ENCODE peak calls at places on chromosomes 1 and 21, in four cellular contexts. T is neural progenitor cell, S is gastrocnemius medialis, D is GM12865. V is an unnamed sample.

GRCh38 chr1:8018492-8019228 is 7.4 kb downstream of the ERRFI1 start:
- DNase-seq in S (no peak), T (peak), D (no peak), V (no peak)

GRCh38 chr1:67610450-67610849 is 74.6 kb upstream of the GADD45A start:
- DNase-seq in T (no peak), S (no peak), D (peak), V (no peak)

GRCh38 chr1:19963636-19964035 is 15.8 kb downstream of the PLA2G2A start:
- DNase-seq in T (no peak), S (no peak), D (no peak), V (no peak)

GRCh38 chr1:197269053-197269452 is 1.0 kb downstream of the CRB1 start:
- DNase-seq in T (peak), D (no peak), S (no peak), V (no peak)

GRCh38 chr1:2985121-2985561 is 36.1 kb upstream of the ACTRT2 start:
- DNase-seq in T (no peak), D (no peak), S (no peak), V (no peak)

GRCh38 chr1:235919797-235920475 is 53.2 kb upstream of the LYST start:
- DNase-seq in T (peak), D (no peak), S (no peak), V (no peak)

GRCh38 chr1:220462756-220463155 is 65.2 kb upstream of the MARK1 start:
- DNase-seq in T (peak), S (no peak), D (no peak), V (no peak)

GRCh38 chr1:88650676-88651418 is 33.2 kb upstream of the PKN2 start:
- DNase-seq in T (peak), S (no peak), D (no peak), V (no peak)

GRCh38 chr21:37531402-37532042 is 164.9 kb downstream of the DYRK1A start:
- DNase-seq in D (no peak), S (no peak), T (peak), V (no peak)

GRCh38 chr1:235225299-235225698 is 64.2 kb upstream of the RBM34 start:
- DNase-seq in T (no peak), S (no peak), D (no peak), V (no peak)

GRCh38 chr1:26066857-26067256 is 573 bp downstream of the TRIM63 start:
- DNase-seq in T (no peak), D (no peak), S (peak), V (no peak)

GRCh38 chr1:166080277-166080964 is 86.4 kb downstream of the FAM78B start:
- DNase-seq in T (no peak), D (peak), S (no peak), V (no peak)

GRCh38 chr1:229142496-229142895 is 128.4 kb upstream of the RAB4A start:
- DNase-seq in T (no peak), D (no peak), S (no peak), V (no peak)

GRCh38 chr1:182794802-182795201 is 5.2 kb downstream of the NPL start:
- DNase-seq in D (no peak), S (no peak), T (no peak), V (no peak)

GRCh38 chr1:102500795-102501194 is 504.1 kb upstream of the OLFM3 start:
- DNase-seq in T (no peak), D (no peak), S (no peak), V (no peak)

GRCh38 chr21:46301759-46302158 is 15.6 kb downstream of the YBEY start:
- DNase-seq in T (no peak), D (no peak), S (no peak), V (no peak)

GRCh38 chr1:218783916-218784315 is 389.8 kb upstream of the LYPLAL1 start:
- DNase-seq in S (no peak), T (no peak), D (no peak), V (no peak)

GRCh38 chr1:234484991-234485739 is 6.2 kb upstream of the TARBP1 start:
- DNase-seq in D (no peak), S (no peak), T (no peak), V (no peak)

GRCh38 chr1:21311016-21311415 is 20.8 kb upstream of the ECE1 start:
- DNase-seq in T (no peak), S (no peak), D (no peak), V (no peak)

GRCh38 chr21:29091032-29091431 is 17.6 kb upstream of the CCT8 start:
- DNase-seq in T (no peak), S (no peak), D (no peak), V (no peak)

GRCh38 chr1:1058088-1058905 is 15.8 kb downstream of the RNF223 start:
- DNase-seq in S (no peak), D (no peak), T (peak), V (no peak)

GRCh38 chr1:220432408-220432807 is 95.5 kb upstream of the MARK1 start:
- DNase-seq in S (peak), D (no peak), T (no peak), V (no peak)

GRCh38 chr1:56297191-56297590 is 282.2 kb downstream of the PLPP3 start:
- DNase-seq in S (no peak), T (no peak), D (no peak), V (no peak)

GRCh38 chr1:8107897-8108296 is 81.8 kb upstream of the ERRFI1 start:
- DNase-seq in S (no peak), T (no peak), D (no peak), V (no peak)

GRCh38 chr1:212458817-212459216 is 26.1 kb downstream of the NENF start:
- DNase-seq in T (no peak), D (no peak), S (no peak), V (no peak)

GRCh38 chr1:212610575-212610967 is 2.0 kb downstream of the ATF3 start:
- DNase-seq in S (no peak), D (no peak), T (no peak), V (no peak)

GRCh38 chr1:53733975-53734649 is 4.9 kb downstream of the GLIS1 start:
- DNase-seq in S (no peak), D (no peak), T (no peak), V (no peak)

GRCh38 chr1:173448945-173449344 is 28.2 kb upstream of the PRDX6 start:
- DNase-seq in D (no peak), T (no peak), S (no peak), V (no peak)

GRCh38 chr21:42013338-42013737 is 3.2 kb upstream of the ZBTB21 start:
- DNase-seq in T (no peak), S (no peak), D (no peak), V (no peak)

GRCh38 chr1:47650205-47650604 is 212.4 kb downstream of the FOXD2 start:
- DNase-seq in D (no peak), S (no peak), T (no peak), V (no peak)

GRCh38 chr1:91850708-91851107 is 35.2 kb downstream of the TGFBR3 start:
- DNase-seq in S (no peak), T (no peak), D (no peak), V (no peak)

GRCh38 chr1:60972841-60973364 is 109.5 kb upstream of the NFIA start:
- DNase-seq in S (no peak), D (no peak), T (no peak), V (no peak)

GRCh38 chr1:116360435-116361173 is 12.4 kb upstream of the ATP1A1 start:
- DNase-seq in S (no peak), D (peak), T (no peak), V (no peak)
- TF ChIP-seq CTCF in S (peak), D (peak), T (no peak), V (peak)

DNA sequence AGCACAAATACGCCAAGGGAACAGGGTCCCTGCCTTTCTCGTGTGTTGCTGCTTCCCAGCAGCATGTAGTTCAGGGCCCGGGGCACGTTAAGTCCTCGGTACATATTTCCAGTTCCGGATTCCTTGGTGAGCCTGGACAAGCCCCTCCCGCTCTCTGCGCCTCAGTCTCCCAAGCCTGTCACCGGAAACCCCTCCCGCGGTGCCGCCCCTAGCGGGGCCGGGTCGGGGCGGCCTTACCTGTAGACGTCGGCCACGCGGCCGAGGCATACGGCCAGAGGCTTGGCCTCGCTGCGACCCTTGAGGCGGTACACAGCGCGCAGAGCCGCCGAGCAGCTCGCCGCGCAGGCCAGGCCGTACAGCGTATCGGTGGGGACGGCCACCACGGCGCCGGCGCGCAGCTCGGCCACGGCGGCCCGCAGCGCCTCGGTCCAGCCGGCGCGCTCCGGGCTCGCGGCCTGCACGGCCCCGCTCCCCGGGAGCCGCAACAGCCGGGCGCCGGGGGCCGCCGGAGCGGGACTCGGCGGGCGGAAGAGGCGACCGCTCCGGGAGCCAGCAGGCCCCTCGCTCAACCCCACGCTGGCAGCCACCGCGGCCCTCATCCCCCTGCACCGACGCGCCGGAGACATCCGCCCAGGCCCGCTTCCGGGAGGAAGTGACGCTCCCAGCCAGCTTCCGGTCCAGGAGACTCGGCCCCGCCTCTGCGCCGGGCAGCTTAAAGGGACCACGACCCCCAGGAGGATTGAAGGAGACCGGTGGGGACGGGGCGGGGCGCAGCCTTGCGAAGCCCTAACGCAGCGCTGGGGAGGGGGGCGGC is at the start of the genes C1orf122 and YRDC:
- DNase-seq in D (peak), S (peak), T (peak), V (peak)
- TF ChIP-seq CTCF in D (no peak), S (no peak), T (no peak), V (no peak)

GRCh38 chr1:28740118-28740517 is 3.4 kb downstream of the YTHDF2 start:
- DNase-seq in S (no peak), T (no peak), D (no peak), V (no peak)

GRCh38 chr1:28736450-28737244 is at the start of gene YTHDF2:
- DNase-seq in D (peak), T (peak), S (peak), V (peak)

GRCh38 chr1:28735961-28736449 is 735 bp upstream of the YTHDF2 start:
- DNase-seq in S (no peak), D (no peak), T (peak), V (no peak)

DNA sequence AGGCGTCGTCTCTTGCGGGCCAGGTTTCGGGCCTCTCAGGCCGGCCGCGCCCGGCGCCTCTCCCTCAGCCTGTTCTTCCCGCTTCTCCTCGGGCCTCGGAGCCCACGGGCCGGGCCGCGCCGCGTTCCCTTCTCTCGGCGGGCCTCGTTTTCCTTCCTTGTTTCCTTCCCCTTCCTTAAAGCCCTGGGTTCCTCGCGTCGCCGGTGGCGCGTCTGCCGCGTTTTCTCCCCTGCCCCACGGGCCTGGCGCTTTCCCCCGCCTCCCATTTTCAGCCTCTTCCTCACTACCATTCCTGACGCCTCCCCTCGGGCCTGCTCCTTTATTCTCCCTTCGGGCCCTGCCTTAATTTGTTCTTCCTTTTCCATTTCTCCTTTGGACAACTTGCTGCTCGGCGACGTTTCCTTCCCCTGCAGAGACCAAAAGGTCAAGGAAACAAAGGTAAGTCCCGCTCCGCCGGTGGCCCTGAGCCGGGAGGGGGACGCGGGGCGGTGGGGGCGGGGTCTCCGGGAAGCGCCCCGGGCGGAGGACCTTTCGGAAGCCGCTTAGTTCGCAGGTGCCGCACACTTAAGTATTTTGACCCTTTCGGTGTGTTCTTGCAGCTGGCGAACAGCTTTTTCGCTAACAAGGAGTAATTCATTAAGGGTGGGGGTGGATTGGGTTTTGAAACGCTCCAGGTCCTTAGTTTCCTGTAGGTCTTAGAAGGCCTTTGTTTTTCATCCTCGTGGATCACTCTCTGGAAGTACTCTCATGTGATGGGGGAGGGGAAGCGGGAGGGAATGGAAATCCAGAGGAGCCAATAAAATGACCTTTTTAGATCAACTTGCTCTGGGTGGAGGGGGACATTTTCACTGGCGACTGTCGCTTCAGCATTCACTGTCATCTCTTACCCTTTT is 751 bp downstream of the YTHDF2 start:
- DNase-seq in S (peak), T (peak), D (peak), V (peak)
- TF ChIP-seq CTCF in S (no peak), T (no peak), D (no peak), V (no peak)

DNA sequence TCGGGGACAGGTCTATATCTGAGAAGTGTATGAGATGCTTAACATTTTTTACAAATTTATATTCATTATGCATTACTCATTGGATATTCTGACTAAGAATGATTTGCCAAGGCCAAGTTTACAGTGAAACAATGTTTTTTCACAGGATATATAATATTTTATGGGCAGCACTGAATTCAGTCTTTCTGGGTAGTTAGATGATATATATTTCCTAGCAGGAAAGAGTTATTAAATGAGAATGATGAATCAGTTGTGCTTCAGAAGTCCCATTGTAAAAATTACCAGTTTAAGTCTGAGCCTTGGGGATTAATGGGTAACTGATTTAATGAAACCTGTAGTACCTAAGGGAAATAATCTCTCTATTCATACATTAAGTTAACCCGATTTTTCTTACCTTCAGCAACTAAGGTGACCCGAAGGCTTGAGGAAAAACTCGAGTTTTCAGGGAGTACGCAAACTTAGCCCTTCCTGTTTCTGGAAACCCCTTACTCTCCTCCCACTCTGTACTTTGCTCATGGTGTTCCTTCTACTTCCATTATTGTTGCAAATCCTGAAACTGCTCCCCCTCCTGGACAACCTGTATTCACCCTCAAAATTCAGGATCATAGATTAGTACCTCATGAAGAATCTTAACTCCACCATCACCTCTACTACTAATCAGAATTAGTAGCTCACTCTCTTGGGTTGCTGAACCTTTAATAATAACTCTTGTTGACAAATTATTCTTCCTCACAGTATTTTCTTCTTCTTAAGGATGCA is 135.1 kb downstream of the AK5 start:
- DNase-seq in D (no peak), T (peak), S (no peak), V (no peak)
- TF ChIP-seq CTCF in D (peak), T (peak), S (no peak), V (no peak)

DNA sequence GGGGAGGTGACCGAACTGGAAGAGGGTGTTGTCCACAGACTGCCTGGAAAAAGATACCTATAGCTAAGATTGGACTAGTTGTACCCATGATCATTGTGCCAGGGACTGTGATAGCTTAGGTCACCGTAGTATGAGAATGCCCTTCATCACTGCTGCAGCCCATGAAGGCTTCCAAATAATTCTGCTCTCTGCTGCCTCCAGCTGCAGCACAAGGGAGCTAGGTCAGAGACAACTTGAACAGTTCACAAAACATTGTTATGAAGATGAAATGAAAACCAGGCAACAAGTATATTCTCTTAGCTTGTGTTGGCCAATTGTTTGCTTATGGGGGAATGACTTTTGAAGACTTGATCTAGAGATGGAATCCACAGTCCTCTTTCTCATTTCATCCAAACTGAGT is 246.7 kb downstream of the MRPL39 start:
- DNase-seq in D (no peak), S (no peak), T (no peak), V (no peak)
- TF ChIP-seq CTCF in D (peak), S (no peak), T (peak), V (peak)